ENCODE peak calls at places on chromosomes 4 and X, in ten cellular contexts. One of them, this sample, is unnamed.

GRCh38 chrX:131791608-131792355 is 231.3 kb upstream of the STK26 start:
- DNase-seq in Caco-2: no peak
- DNase-seq in BJ: no peak
- DNase-seq in CD14-positive monocyte: no peak
- DNase-seq in Panc1: no peak
- DNase-seq in prostate gland: no peak
- DNase-seq in lower leg skin: no peak
- DNase-seq in GM13976: no peak
- DNase-seq in foreskin fibroblast: no peak
- DNase-seq in stomach: no peak
- DNase-seq in this sample: no peak

GRCh38 chr4:80454040-80454439 is 118.5 kb downstream of the CFAP299 start:
- DNase-seq in Caco-2: no peak
- DNase-seq in BJ: no peak
- DNase-seq in CD14-positive monocyte: no peak
- DNase-seq in Panc1: no peak
- DNase-seq in prostate gland: no peak
- DNase-seq in lower leg skin: no peak
- DNase-seq in GM13976: no peak
- DNase-seq in foreskin fibroblast: no peak
- DNase-seq in stomach: no peak
- DNase-seq in this sample: no peak

GRCh38 chr4:7144374-7145290 is 47.7 kb upstream of the SORCS2 start:
- DNase-seq in Caco-2: no peak
- DNase-seq in BJ: no peak
- DNase-seq in CD14-positive monocyte: no peak
- DNase-seq in Panc1: no peak
- DNase-seq in prostate gland: no peak
- DNase-seq in lower leg skin: no peak
- DNase-seq in GM13976: no peak
- DNase-seq in foreskin fibroblast: no peak
- DNase-seq in stomach: no peak
- DNase-seq in this sample: no peak

GRCh38 chr4:96887857-96888256 is 1048.0 kb downstream of the PDHA2 start:
- DNase-seq in Caco-2: no peak
- DNase-seq in BJ: no peak
- DNase-seq in CD14-positive monocyte: no peak
- DNase-seq in Panc1: no peak
- DNase-seq in prostate gland: no peak
- DNase-seq in lower leg skin: no peak
- DNase-seq in GM13976: no peak
- DNase-seq in foreskin fibroblast: no peak
- DNase-seq in stomach: no peak
- DNase-seq in this sample: no peak

GRCh38 chrX:154399527-154400368 is 1.6 kb downstream of the RPL10 start:
- DNase-seq in Caco-2: no peak
- DNase-seq in BJ: no peak
- DNase-seq in CD14-positive monocyte: no peak
- DNase-seq in Panc1: no peak
- DNase-seq in prostate gland: no peak
- DNase-seq in lower leg skin: no peak
- DNase-seq in GM13976: no peak
- DNase-seq in foreskin fibroblast: no peak
- DNase-seq in stomach: no peak
- DNase-seq in this sample: no peak

GRCh38 chrX:72201836-72202536 is 20.4 kb downstream of the PIN4 start:
- DNase-seq in Caco-2: no peak
- DNase-seq in BJ: peak; percentile 33
- DNase-seq in CD14-positive monocyte: no peak
- DNase-seq in Panc1: peak; percentile 61
- DNase-seq in prostate gland: no peak
- DNase-seq in lower leg skin: no peak
- DNase-seq in GM13976: no peak
- DNase-seq in foreskin fibroblast: peak; percentile 53
- DNase-seq in stomach: no peak
- DNase-seq in this sample: peak; percentile 16

GRCh38 chr4:125316781-125317525 is 2.2 kb downstream of the FAT4 start:
- DNase-seq in Caco-2: no peak
- DNase-seq in BJ: no peak
- DNase-seq in CD14-positive monocyte: no peak
- DNase-seq in Panc1: no peak
- DNase-seq in prostate gland: no peak
- DNase-seq in lower leg skin: peak; percentile 88
- DNase-seq in GM13976: peak; percentile 23
- DNase-seq in foreskin fibroblast: peak; percentile 45
- DNase-seq in stomach: peak; percentile 34
- DNase-seq in this sample: no peak

GRCh38 chr4:38802561-38803355 is 1.8 kb downstream of the TLR1 start:
- DNase-seq in Caco-2: no peak
- DNase-seq in BJ: no peak
- DNase-seq in CD14-positive monocyte: no peak
- DNase-seq in Panc1: no peak
- DNase-seq in prostate gland: no peak
- DNase-seq in lower leg skin: no peak
- DNase-seq in GM13976: no peak
- DNase-seq in foreskin fibroblast: no peak
- DNase-seq in stomach: no peak
- DNase-seq in this sample: no peak

GRCh38 chrX:83630662-83631061 is 122.6 kb downstream of the POU3F4 start:
- DNase-seq in Caco-2: no peak
- DNase-seq in BJ: no peak
- DNase-seq in CD14-positive monocyte: no peak
- DNase-seq in Panc1: no peak
- DNase-seq in prostate gland: no peak
- DNase-seq in lower leg skin: no peak
- DNase-seq in GM13976: no peak
- DNase-seq in foreskin fibroblast: no peak
- DNase-seq in stomach: no peak
- DNase-seq in this sample: no peak

GRCh38 chr4:70651864-70652506 is 14.3 kb downstream of the JCHAIN start:
- DNase-seq in Caco-2: peak; percentile 20
- DNase-seq in BJ: no peak
- DNase-seq in CD14-positive monocyte: no peak
- DNase-seq in Panc1: peak; percentile 30
- DNase-seq in prostate gland: no peak
- DNase-seq in lower leg skin: no peak
- DNase-seq in GM13976: peak; percentile 50
- DNase-seq in foreskin fibroblast: no peak
- DNase-seq in stomach: no peak
- DNase-seq in this sample: no peak

GRCh38 chrX:37010496-37010895 is 2.3 kb downstream of the FAM47C start:
- DNase-seq in Caco-2: no peak
- DNase-seq in BJ: no peak
- DNase-seq in CD14-positive monocyte: no peak
- DNase-seq in Panc1: no peak
- DNase-seq in prostate gland: no peak
- DNase-seq in lower leg skin: no peak
- DNase-seq in GM13976: no peak
- DNase-seq in foreskin fibroblast: no peak
- DNase-seq in stomach: no peak
- DNase-seq in this sample: no peak

GRCh38 chr4:176775326-176775725 is 17.4 kb downstream of the VEGFC start:
- DNase-seq in Caco-2: no peak
- DNase-seq in BJ: no peak
- DNase-seq in CD14-positive monocyte: no peak
- DNase-seq in Panc1: no peak
- DNase-seq in prostate gland: no peak
- DNase-seq in lower leg skin: no peak
- DNase-seq in GM13976: no peak
- DNase-seq in foreskin fibroblast: no peak
- DNase-seq in stomach: no peak
- DNase-seq in this sample: no peak

GRCh38 chrX:84064164-84064563 is 123.8 kb downstream of the RPS6KA6 start:
- DNase-seq in Caco-2: no peak
- DNase-seq in BJ: no peak
- DNase-seq in CD14-positive monocyte: no peak
- DNase-seq in Panc1: no peak
- DNase-seq in prostate gland: no peak
- DNase-seq in lower leg skin: no peak
- DNase-seq in GM13976: no peak
- DNase-seq in foreskin fibroblast: peak; percentile 16
- DNase-seq in stomach: no peak
- DNase-seq in this sample: no peak

GRCh38 chrX:155070038-155070437 is 898 bp downstream of the CMC4 start:
- DNase-seq in Caco-2: no peak
- DNase-seq in BJ: no peak
- DNase-seq in CD14-positive monocyte: no peak
- DNase-seq in Panc1: no peak
- DNase-seq in prostate gland: no peak
- DNase-seq in lower leg skin: no peak
- DNase-seq in GM13976: no peak
- DNase-seq in foreskin fibroblast: no peak
- DNase-seq in stomach: no peak
- DNase-seq in this sample: no peak

GRCh38 chr4:104262678-104263077 is 232.0 kb downstream of the CXXC4 start:
- DNase-seq in Caco-2: no peak
- DNase-seq in BJ: no peak
- DNase-seq in CD14-positive monocyte: no peak
- DNase-seq in Panc1: no peak
- DNase-seq in prostate gland: no peak
- DNase-seq in lower leg skin: no peak
- DNase-seq in GM13976: no peak
- DNase-seq in foreskin fibroblast: no peak
- DNase-seq in stomach: no peak
- DNase-seq in this sample: no peak

GRCh38 chrX:139932077-139932900 is 564 bp downstream of the ATP11C start:
- DNase-seq in Caco-2: peak; percentile 47
- DNase-seq in BJ: no peak
- DNase-seq in CD14-positive monocyte: no peak
- DNase-seq in Panc1: no peak
- DNase-seq in prostate gland: peak; percentile 17
- DNase-seq in lower leg skin: peak; percentile 87
- DNase-seq in GM13976: peak; percentile 60
- DNase-seq in foreskin fibroblast: peak; percentile 34
- DNase-seq in stomach: peak; percentile 43
- DNase-seq in this sample: peak; percentile 5

DNA sequence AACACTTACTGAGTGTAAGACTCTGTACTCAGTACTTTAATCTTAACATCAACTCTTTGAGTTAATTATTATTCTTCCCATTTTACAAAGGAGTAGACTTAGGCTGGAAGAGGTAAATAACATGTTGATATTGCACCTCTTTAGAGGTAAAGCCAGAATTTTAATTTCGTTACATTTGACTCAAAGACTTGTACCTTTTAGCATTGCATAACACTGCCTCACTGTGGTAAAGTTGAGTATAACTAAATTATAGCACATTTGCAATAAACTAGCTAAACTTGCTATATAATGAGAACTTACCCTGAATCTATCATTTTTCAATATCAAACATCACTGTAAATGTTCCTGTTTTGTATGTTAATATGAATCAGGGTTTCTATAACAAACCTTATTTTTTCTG is 218.5 kb downstream of the PRR32 start:
- DNase-seq in Caco-2: no peak
- DNase-seq in BJ: no peak
- DNase-seq in CD14-positive monocyte: no peak
- DNase-seq in Panc1: no peak
- DNase-seq in prostate gland: no peak
- DNase-seq in lower leg skin: no peak
- DNase-seq in GM13976: no peak
- DNase-seq in foreskin fibroblast: no peak
- DNase-seq in stomach: no peak
- DNase-seq in this sample: no peak
- TF ChIP-seq CTCF in Caco-2: peak; percentile 19
- TF ChIP-seq CTCF in BJ: no peak
- TF ChIP-seq CTCF in CD14-positive monocyte: no peak
- TF ChIP-seq CTCF in Panc1: peak; percentile 15
- TF ChIP-seq CTCF in prostate gland: no peak
- TF ChIP-seq CTCF in lower leg skin: no peak
- TF ChIP-seq CTCF in GM13976: no peak
- TF ChIP-seq CTCF in foreskin fibroblast: no peak
- TF ChIP-seq CTCF in stomach: no peak
- TF ChIP-seq CTCF in this sample: no peak

DNA sequence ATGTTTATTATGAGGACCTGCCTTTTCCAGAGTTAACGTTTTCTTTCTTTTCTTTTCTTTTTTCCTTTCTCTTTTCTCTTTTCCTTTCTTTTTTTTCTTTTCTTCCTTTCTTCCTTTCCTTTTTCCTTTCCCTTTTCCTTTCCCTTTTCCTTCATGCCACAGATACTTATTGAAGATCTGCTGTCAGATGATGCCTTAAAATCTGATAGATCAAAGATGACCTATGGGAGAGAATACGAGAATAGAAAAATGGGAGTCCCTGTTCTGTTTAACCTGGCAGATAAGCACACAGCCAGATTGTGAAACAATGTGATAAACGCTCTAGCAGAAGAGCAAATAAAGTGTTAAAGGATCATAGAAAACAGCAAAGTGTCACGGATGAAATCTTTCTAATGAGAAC is 38.9 kb downstream of the AFF1 start:
- DNase-seq in Caco-2: no peak
- DNase-seq in BJ: no peak
- DNase-seq in CD14-positive monocyte: no peak
- DNase-seq in Panc1: no peak
- DNase-seq in prostate gland: no peak
- DNase-seq in lower leg skin: no peak
- DNase-seq in GM13976: no peak
- DNase-seq in foreskin fibroblast: no peak
- DNase-seq in stomach: no peak
- DNase-seq in this sample: no peak
- TF ChIP-seq CTCF in Caco-2: no peak
- TF ChIP-seq CTCF in BJ: no peak
- TF ChIP-seq CTCF in CD14-positive monocyte: no peak
- TF ChIP-seq CTCF in Panc1: no peak
- TF ChIP-seq CTCF in prostate gland: no peak
- TF ChIP-seq CTCF in lower leg skin: no peak
- TF ChIP-seq CTCF in GM13976: no peak
- TF ChIP-seq CTCF in foreskin fibroblast: no peak
- TF ChIP-seq CTCF in stomach: no peak
- TF ChIP-seq CTCF in this sample: no peak

DNA sequence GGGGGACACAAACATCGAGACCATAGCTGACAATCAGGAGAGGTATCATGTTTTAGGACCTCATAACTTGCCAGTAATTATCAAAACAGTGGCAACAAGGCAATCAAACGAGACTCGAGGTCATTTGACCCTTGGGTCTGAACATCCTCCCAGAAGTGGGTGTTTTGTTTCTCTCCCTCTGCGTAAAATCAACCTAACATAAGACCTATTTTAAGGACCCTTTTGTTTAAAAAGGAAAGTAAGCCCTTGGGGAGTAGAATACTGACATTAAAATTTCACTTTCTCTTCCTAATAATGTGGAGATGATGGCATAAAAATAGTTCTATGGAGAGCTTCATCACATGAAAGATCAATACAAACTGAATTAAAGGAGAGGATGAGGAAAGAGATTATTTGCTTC is 106.2 kb upstream of the PUDP start:
- DNase-seq in Caco-2: no peak
- DNase-seq in BJ: no peak
- DNase-seq in CD14-positive monocyte: no peak
- DNase-seq in Panc1: no peak
- DNase-seq in prostate gland: no peak
- DNase-seq in lower leg skin: no peak
- DNase-seq in GM13976: no peak
- DNase-seq in foreskin fibroblast: no peak
- DNase-seq in stomach: no peak
- DNase-seq in this sample: no peak
- TF ChIP-seq CTCF in Caco-2: no peak
- TF ChIP-seq CTCF in BJ: no peak
- TF ChIP-seq CTCF in CD14-positive monocyte: no peak
- TF ChIP-seq CTCF in Panc1: no peak
- TF ChIP-seq CTCF in prostate gland: no peak
- TF ChIP-seq CTCF in lower leg skin: no peak
- TF ChIP-seq CTCF in GM13976: no peak
- TF ChIP-seq CTCF in foreskin fibroblast: no peak
- TF ChIP-seq CTCF in stomach: no peak
- TF ChIP-seq CTCF in this sample: no peak

GRCh38 chr4:151455212-151455611 is 46.2 kb downstream of the FHIP1A start:
- DNase-seq in Caco-2: no peak
- DNase-seq in BJ: no peak
- DNase-seq in CD14-positive monocyte: no peak
- DNase-seq in Panc1: no peak
- DNase-seq in prostate gland: no peak
- DNase-seq in lower leg skin: no peak
- DNase-seq in GM13976: no peak
- DNase-seq in foreskin fibroblast: no peak
- DNase-seq in stomach: no peak
- DNase-seq in this sample: no peak
- TF ChIP-seq CTCF in Caco-2: no peak
- TF ChIP-seq CTCF in BJ: no peak
- TF ChIP-seq CTCF in CD14-positive monocyte: no peak
- TF ChIP-seq CTCF in Panc1: no peak
- TF ChIP-seq CTCF in prostate gland: no peak
- TF ChIP-seq CTCF in lower leg skin: no peak
- TF ChIP-seq CTCF in GM13976: no peak
- TF ChIP-seq CTCF in foreskin fibroblast: no peak
- TF ChIP-seq CTCF in stomach: no peak
- TF ChIP-seq CTCF in this sample: no peak